ENCODE peak calls at places on chromosomes 5 and 9, in ten cellular contexts. N is stomach, Z is OCI-LY7, H is PC-3, W is neural progenitor cell, I is left ventricle myocardium inferior, U is tibial artery, F is heart left ventricle, O is hepatocyte, R is esophagus squamous epithelium. Q is an unnamed sample.

GRCh38 chr5:54860321-54860720 is 125.1 kb downstream of the ESM1 start:
- DNase-seq in N (no peak), Z (no peak), H (no peak), W (no peak), I (no peak), U (no peak), F (no peak), O (no peak), R (no peak), Q (no peak)

GRCh38 chr9:27108981-27109541 is at the start of gene TEK:
- DNase-seq in N (no peak), Z (no peak), H (no peak), W (peak; percentile 35), I (no peak), U (no peak), F (no peak), O (no peak), R (no peak), Q (no peak)

GRCh38 chr5:153496835-153497234 is 6.4 kb downstream of the GRIA1 start:
- DNase-seq in N (no peak), Z (peak; percentile 64), H (peak; percentile 57), W (peak; percentile 39), I (no peak), U (no peak), F (no peak), O (peak; percentile 45), R (no peak), Q (no peak)

GRCh38 chr5:8848997-8849585 is 696.8 kb downstream of the SEMA5A start:
- DNase-seq in N (no peak), Z (no peak), H (peak; percentile 95), W (no peak), I (no peak), U (no peak), F (no peak), O (no peak), R (no peak), Q (no peak)

GRCh38 chr5:61332369-61332745 is 299 bp downstream of the ZSWIM6 start:
- DNase-seq in N (peak; percentile 41), Z (no peak), H (no peak), W (peak; percentile 79), I (peak; percentile 37), U (peak; percentile 72), F (peak; percentile 41), O (peak; percentile 62), R (no peak), Q (no peak)

GRCh38 chr5:150082889-150083288 is 3.5 kb downstream of the CSF1R start:
- DNase-seq in N (peak; percentile 20), Z (no peak), H (no peak), W (no peak), I (no peak), U (no peak), F (no peak), O (no peak), R (no peak), Q (peak; percentile 36)

GRCh38 chr9:114666841-114667240 is 9.2 kb upstream of the TEX53 start:
- DNase-seq in N (no peak), Z (no peak), H (no peak), W (no peak), I (no peak), U (no peak), F (no peak), O (no peak), R (no peak), Q (no peak)

GRCh38 chr9:116549061-116549664 is 137.9 kb upstream of the TRIM32 start:
- DNase-seq in N (peak; percentile 51), Z (no peak), H (peak; percentile 80), W (no peak), I (peak; percentile 78), U (peak; percentile 88), F (peak; percentile 91), O (peak; percentile 87), R (no peak), Q (peak; percentile 94)

GRCh38 chr9:126615251-126615790 is 1.6 kb downstream of the LMX1B start:
- DNase-seq in N (peak; percentile 47), Z (no peak), H (no peak), W (peak; percentile 55), I (no peak), U (no peak), F (peak; percentile 50), O (peak; percentile 66), R (no peak), Q (peak; percentile 72)

GRCh38 chr5:136506131-136506530 is 140.8 kb upstream of the TRPC7 start:
- DNase-seq in N (no peak), Z (no peak), H (no peak), W (no peak), I (no peak), U (no peak), F (no peak), O (no peak), R (no peak), Q (no peak)

GRCh38 chr5:40240111-40240510 is 439.6 kb upstream of the PTGER4 start:
- DNase-seq in N (no peak), Z (no peak), H (peak; percentile 40), W (no peak), I (no peak), U (no peak), F (no peak), O (no peak), R (no peak), Q (no peak)

GRCh38 chr5:154756871-154757646 is 1.9 kb downstream of the LARP1 start:
- DNase-seq in N (peak; percentile 48), Z (peak; percentile 61), H (peak; percentile 6), W (peak; percentile 71), I (peak; percentile 65), U (peak; percentile 88), F (peak; percentile 68), O (peak; percentile 65), R (no peak), Q (no peak)

GRCh38 chr5:33929925-33930690 is 6.1 kb upstream of the RXFP3 start:
- DNase-seq in N (no peak), Z (no peak), H (no peak), W (no peak), I (no peak), U (no peak), F (no peak), O (no peak), R (no peak), Q (no peak)

GRCh38 chr5:5416733-5417132 is 5.7 kb upstream of the ICE1 start:
- DNase-seq in N (no peak), Z (no peak), H (no peak), W (no peak), I (no peak), U (no peak), F (no peak), O (no peak), R (no peak), Q (no peak)

GRCh38 chr5:141870871-141871270 is 7.3 kb downstream of the PCDH1 start:
- DNase-seq in N (peak; percentile 56), Z (no peak), H (peak; percentile 60), W (no peak), I (peak; percentile 12), U (peak; percentile 52), F (no peak), O (peak; percentile 8), R (no peak), Q (no peak)

GRCh38 chr5:141868541-141868940 is 9.7 kb downstream of the PCDH1 start:
- DNase-seq in N (no peak), Z (no peak), H (no peak), W (no peak), I (no peak), U (no peak), F (peak; percentile 19), O (no peak), R (no peak), Q (no peak)

GRCh38 chr5:141869040-141869439 is 9.2 kb downstream of the PCDH1 start:
- DNase-seq in N (no peak), Z (no peak), H (no peak), W (no peak), I (no peak), U (no peak), F (no peak), O (no peak), R (no peak), Q (no peak)

GRCh38 chr5:141870226-141870625 is 8.0 kb downstream of the PCDH1 start:
- DNase-seq in N (peak; percentile 44), Z (no peak), H (no peak), W (no peak), I (peak; percentile 15), U (peak; percentile 40), F (peak; percentile 5), O (peak; percentile 2), R (no peak), Q (no peak)

GRCh38 chr5:141869514-141869913 is 8.7 kb downstream of the PCDH1 start:
- DNase-seq in N (peak; percentile 73), Z (no peak), H (no peak), W (no peak), I (peak; percentile 7), U (peak; percentile 38), F (peak; percentile 20), O (no peak), R (no peak), Q (no peak)
- H3K4me1 ChIP-seq in N (peaks cover 72% of the 10 kb centered on the region), Z (peaks cover 6% of the 10 kb centered on the region), H (peaks cover 46% of the 10 kb centered on the region), W (peaks cover 37% of the 10 kb centered on the region), I (peaks cover 61% of the 10 kb centered on the region), U (peaks cover 4% of the 10 kb centered on the region), F (peaks cover 16% of the 10 kb centered on the region), O (peaks cover 10% of the 10 kb centered on the region), R (peaks cover 96% of the 10 kb centered on the region), Q (no peaks in the 10 kb centered on the region)

DNA sequence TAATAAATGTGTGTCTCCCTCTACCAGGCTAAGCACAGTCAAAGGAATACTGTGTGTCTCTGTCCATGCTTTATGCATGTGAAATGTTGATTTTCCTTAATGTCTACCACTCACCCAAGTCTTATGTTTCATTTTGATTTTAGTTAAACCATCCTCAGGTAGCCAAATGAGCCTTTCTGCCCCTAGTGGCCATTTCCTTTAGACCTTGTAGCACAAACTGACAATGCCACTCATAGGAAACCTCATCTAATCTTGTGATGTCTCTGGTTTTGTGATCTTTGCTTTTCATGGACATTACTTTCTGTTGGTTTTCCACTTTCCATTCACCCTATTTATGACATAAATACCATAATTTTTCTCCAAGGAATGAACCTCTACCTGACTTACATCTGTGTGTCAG is 820.8 kb downstream of the MAT2B start:
- DNase-seq in N (no peak), Z (peak; percentile 7), H (no peak), W (no peak), I (no peak), U (no peak), F (no peak), O (no peak), R (no peak), Q (no peak)
- TF ChIP-seq CTCF in N (no peak), Z (peak; percentile 66), H (peak; percentile 33), W (peak; percentile 41), I (no peak), U (no peak), F (peak; percentile 5), O (no peak), R (no peak), Q (no peak)

GRCh38 chr5:64298586-64298985 is 132.9 kb downstream of the RNF180 start:
- DNase-seq in N (no peak), Z (no peak), H (no peak), W (peak; percentile 4), I (no peak), U (no peak), F (no peak), O (no peak), R (no peak), Q (no peak)
- H3K27ac ChIP-seq in N (no peak overlapping the region), Z (no peak overlapping the region), H (peak overlapping the region; percentile 92), W (no peak overlapping the region), I (no peak overlapping the region), U (no peak overlapping the region), F (no peak overlapping the region), O (no peak overlapping the region), R (no peak overlapping the region), Q (no peak overlapping the region)

GRCh38 chr9:35745569-35745968 is 3.5 kb downstream of the GBA2 start:
- DNase-seq in N (no peak), Z (no peak), H (no peak), W (no peak), I (no peak), U (no peak), F (no peak), O (no peak), R (no peak), Q (no peak)
- H3K4me1 ChIP-seq in N (peaks cover 46% of the 10 kb centered on the region), Z (peaks cover 43% of the 10 kb centered on the region), H (peaks cover 22% of the 10 kb centered on the region), W (peaks cover 21% of the 10 kb centered on the region), I (peaks cover 80% of the 10 kb centered on the region), U (peaks cover 55% of the 10 kb centered on the region), F (peaks cover 54% of the 10 kb centered on the region), O (peaks cover 21% of the 10 kb centered on the region), R (peaks cover 54% of the 10 kb centered on the region), Q (no peaks in the 10 kb centered on the region)